ENCODE peak calls at places on chromosome 2, in nine cellular contexts. G is CD4-positive, CD25-positive, alpha-beta regulatory T cell; F is tibial nerve; V is spleen; B is K562; K is aorta; R is breast epithelium; T is A549; N is fibroblast of lung. I is an unnamed sample.
A peak's percentile ranks its signal among the peaks of the same experiment; 100 is the strongest.

GRCh38 chr2:161046876-161047275 is 113.4 kb upstream of the TANK start:
- DNase-seq in R (no peak), K (no peak), T (no peak), F (no peak), G (no peak), V (no peak), N (no peak), B (no peak), I (no peak)

GRCh38 chr2:200319587-200320337 is 13.3 kb downstream of the SPATS2L start:
- DNase-seq in G (no peak), V (no peak), R (no peak), N (peak; percentile 81), K (no peak), B (no peak), F (no peak), T (peak; percentile 31), I (no peak)

GRCh38 chr2:133296396-133296795 is 271.9 kb downstream of the NCKAP5 start:
- DNase-seq in K (no peak), R (no peak), F (no peak), N (peak; percentile 34), V (no peak), T (no peak), G (no peak), B (no peak), I (no peak)

GRCh38 chr2:121062493-121062892 is 222.5 kb downstream of the TFCP2L1 start:
- DNase-seq in R (no peak), N (no peak), V (no peak), F (no peak), B (no peak), T (no peak), G (no peak), K (no peak), I (no peak)

GRCh38 chr2:26674771-26675170 is 17.8 kb upstream of the KCNK3 start:
- DNase-seq in V (peak; percentile 41), K (no peak), T (no peak), N (no peak), F (no peak), B (no peak), R (no peak), G (no peak), I (no peak)

GRCh38 chr2:137696916-137697315 is 267.4 kb upstream of the HNMT start:
- DNase-seq in N (no peak), G (no peak), F (no peak), V (no peak), R (no peak), K (no peak), T (no peak), B (no peak), I (no peak)

GRCh38 chr2:10819714-10820314 is 7.2 kb upstream of the PDIA6 start:
- DNase-seq in V (no peak), B (no peak), T (no peak), R (no peak), G (no peak), N (no peak), F (no peak), K (no peak), I (no peak)

GRCh38 chr2:182826051-182826450 is 40.4 kb downstream of the FRZB start:
- DNase-seq in F (no peak), G (no peak), V (no peak), K (no peak), R (no peak), T (no peak), N (no peak), B (no peak), I (no peak)

GRCh38 chr2:54483426-54483825 is 27.3 kb downstream of the SPTBN1 start:
- DNase-seq in B (no peak), F (no peak), R (no peak), N (peak; percentile 45), K (no peak), T (peak; percentile 29), G (no peak), V (no peak), I (peak; percentile 73)

GRCh38 chr2:54482725-54483124 is 26.6 kb downstream of the SPTBN1 start:
- DNase-seq in R (no peak), G (no peak), B (no peak), N (peak; percentile 94), K (peak; percentile 76), F (no peak), V (no peak), T (no peak), I (peak; percentile 66)

GRCh38 chr2:54481686-54482085 is 25.6 kb downstream of the SPTBN1 start:
- DNase-seq in N (no peak), F (no peak), G (no peak), K (no peak), R (no peak), B (no peak), V (no peak), T (no peak), I (no peak)

GRCh38 chr2:54490863-54491262 is 34.7 kb downstream of the SPTBN1 start:
- DNase-seq in F (no peak), N (no peak), K (no peak), T (no peak), R (no peak), G (no peak), V (no peak), B (no peak), I (no peak)

DNA sequence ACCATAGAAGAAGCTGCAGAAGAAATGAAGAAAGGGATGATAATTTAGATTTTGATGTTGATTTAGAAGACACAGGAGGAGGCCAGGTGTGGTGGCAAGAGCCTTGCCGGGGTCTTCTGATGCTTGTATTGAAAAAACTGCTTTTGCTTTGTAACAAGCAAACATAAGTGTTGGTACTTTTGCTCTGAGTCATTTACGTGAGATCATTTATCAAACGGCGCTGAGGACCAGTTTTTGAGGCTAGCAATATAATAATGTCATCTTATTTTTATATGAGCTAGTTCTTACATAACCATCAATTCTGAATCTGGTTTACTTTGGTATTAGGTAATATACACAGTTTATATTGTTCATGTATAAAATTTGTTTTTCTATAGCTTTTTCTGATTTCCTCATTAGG is 30.6 kb downstream of the SPTBN1 start:
- DNase-seq in B (no peak), T (no peak), N (no peak), R (no peak), K (no peak), F (no peak), G (no peak), V (no peak), I (no peak)
- H3K4me1 ChIP-seq in B (no peaks in the 10 kb centered on the region), T (peaks cover 34% of the 10 kb centered on the region), N (peaks cover 12% of the 10 kb centered on the region), R (peaks cover 10% of the 10 kb centered on the region), K (no peaks in the 10 kb centered on the region), F (no peaks in the 10 kb centered on the region), G (no peaks in the 10 kb centered on the region), V (peaks cover 3% of the 10 kb centered on the region), I (peaks cover 29% of the 10 kb centered on the region)

DNA sequence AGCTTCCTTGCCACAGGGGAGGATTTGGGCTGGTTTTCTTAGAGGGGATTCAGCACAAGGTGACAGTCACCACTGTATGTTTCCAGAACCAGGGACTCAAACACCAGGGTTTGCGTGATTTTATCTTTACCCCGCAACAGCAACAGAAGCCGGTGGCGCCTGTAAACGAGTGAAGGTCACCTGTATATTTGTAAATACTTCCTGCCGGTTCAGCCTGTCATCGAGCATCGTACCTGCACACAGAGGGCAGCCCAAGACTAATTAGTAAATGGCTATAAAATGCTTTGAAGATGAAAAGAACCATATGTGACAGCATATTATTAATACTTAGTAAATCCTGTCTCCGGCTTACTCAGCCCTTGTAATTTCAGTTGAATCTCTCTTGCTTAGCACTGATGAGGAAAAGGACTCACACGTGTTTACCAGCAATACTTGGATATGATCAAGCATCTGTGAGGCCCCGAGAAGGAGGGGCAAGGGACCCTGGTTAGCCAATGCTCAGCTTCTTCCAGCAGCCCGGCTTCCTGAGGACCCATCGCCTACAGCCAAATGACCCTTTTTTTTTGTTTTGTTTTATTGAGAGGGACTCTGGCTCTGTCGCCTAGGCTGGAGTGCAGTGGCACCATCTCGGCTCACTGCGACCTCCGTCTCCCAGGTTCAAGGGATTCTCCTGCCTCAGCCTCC is 51.3 kb upstream of the FOSL2 start:
- DNase-seq in F (no peak), G (no peak), K (no peak), N (no peak), T (no peak), R (no peak), V (peak; percentile 14), B (no peak), I (no peak)
- H3K27ac ChIP-seq in F (no peak overlapping the region), G (no peak overlapping the region), K (no peak overlapping the region), N (no peak overlapping the region), T (peak overlapping the region; percentile 88), R (peak overlapping the region; percentile 62), V (no peak overlapping the region), B (no peak overlapping the region), I (peak overlapping the region; percentile 78)

GRCh38 chr2:109322111-109322510 is 193.1 kb downstream of the SH3RF3 start:
- DNase-seq in V (no peak), G (no peak), T (no peak), F (peak; percentile 92), R (peak; percentile 85), K (peak; percentile 93), N (peak; percentile 99), B (no peak), I (peak; percentile 83)

GRCh38 chr2:109326306-109326705 is 197.3 kb downstream of the SH3RF3 start:
- DNase-seq in K (no peak), F (no peak), G (no peak), N (no peak), V (no peak), B (no peak), T (no peak), R (no peak), I (no peak)

GRCh38 chr2:109325570-109325969 is 196.6 kb downstream of the SH3RF3 start:
- DNase-seq in B (no peak), F (no peak), T (no peak), K (no peak), V (no peak), R (no peak), N (no peak), G (no peak), I (no peak)

GRCh38 chr2:109322646-109323045 is 193.6 kb downstream of the SH3RF3 start:
- DNase-seq in V (no peak), R (no peak), N (no peak), B (no peak), G (no peak), K (no peak), T (no peak), F (no peak), I (no peak)

DNA sequence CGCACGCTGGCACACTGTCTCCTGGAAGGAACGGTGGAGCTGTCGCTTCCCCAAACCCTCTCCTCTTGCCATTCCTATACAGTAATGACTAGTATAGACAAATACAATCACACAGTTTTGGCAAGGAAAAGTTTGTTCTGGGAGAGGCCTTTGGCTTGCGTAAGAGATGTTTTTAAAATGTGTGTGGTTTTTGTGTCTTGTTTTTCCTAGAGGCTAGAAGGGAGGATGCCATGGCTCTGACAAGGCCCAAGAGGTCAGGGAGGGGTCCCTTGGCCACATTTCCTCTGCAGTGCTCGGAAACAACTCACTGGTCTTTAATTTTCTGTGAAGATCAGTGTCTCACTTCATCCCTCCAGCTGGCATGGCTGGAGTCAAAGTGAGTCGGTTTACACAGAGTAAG is 195.9 kb downstream of the SH3RF3 start:
- DNase-seq in G (no peak), R (peak; percentile 62), V (no peak), F (peak; percentile 76), B (no peak), T (no peak), K (peak; percentile 90), N (peak; percentile 100), I (peak; percentile 81)
- H3K4me1 ChIP-seq in G (no peaks in the 10 kb centered on the region), R (no peaks in the 10 kb centered on the region), V (no peaks in the 10 kb centered on the region), F (no peaks in the 10 kb centered on the region), B (no peaks in the 10 kb centered on the region), T (no peaks in the 10 kb centered on the region), K (peaks cover 9% of the 10 kb centered on the region), N (peaks cover 42% of the 10 kb centered on the region), I (peaks cover 71% of the 10 kb centered on the region)

DNA sequence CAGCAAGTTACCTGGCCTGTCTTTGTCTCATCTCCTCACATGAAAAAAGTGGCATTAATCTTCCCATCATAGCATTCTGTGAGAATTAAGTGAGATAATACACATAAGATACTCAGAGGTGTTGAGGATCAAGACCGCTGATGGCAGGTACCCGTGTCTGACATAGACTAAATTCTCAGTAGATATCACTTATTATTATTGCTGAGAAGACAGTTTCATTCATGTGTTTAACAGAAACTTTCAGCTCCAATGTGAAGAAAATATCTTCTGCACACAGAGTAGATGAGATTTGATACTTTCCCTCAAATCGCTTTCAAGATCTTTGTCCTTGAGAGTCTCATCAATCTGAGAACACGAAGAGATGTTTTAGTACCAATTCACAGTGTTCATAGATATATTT is 809.4 kb downstream of the TSN start:
- DNase-seq in T (no peak), V (no peak), R (no peak), K (no peak), G (no peak), N (no peak), B (no peak), F (no peak), I (no peak)
- H3K27ac ChIP-seq in T (no peak overlapping the region), V (no peak overlapping the region), R (no peak overlapping the region), K (no peak overlapping the region), G (no peak overlapping the region), N (no peak overlapping the region), B (no peak overlapping the region), F (no peak overlapping the region), I (no peak overlapping the region)

I was measured in SJSA1.